ENCODE peak calls at places on chromosomes 2 and 18, in five cellular contexts. E, D, G, T and S are unnamed samples.

GRCh38 chr18:49874238-49874637 is 60.9 kb upstream of the ACAA2 start:
- DNase-seq in E (no peak), D (no peak), G (no peak), T (no peak), S (no peak)

GRCh38 chr2:239660390-239661228 is 259.8 kb upstream of the HDAC4 start:
- DNase-seq in E (no peak), D (no peak), G (no peak), T (no peak), S (no peak)

GRCh38 chr18:27685807-27686412 is 491.0 kb downstream of the CDH2 start:
- DNase-seq in E (no peak), D (peak; percentile 31), G (peak; percentile 21), T (no peak), S (no peak)

GRCh38 chr2:86069091-86069685 is 36.5 kb downstream of the POLR1A start:
- DNase-seq in E (no peak), D (no peak), G (no peak), T (no peak), S (no peak)

GRCh38 chr2:159183346-159183745 is 103.2 kb downstream of the WDSUB1 start:
- DNase-seq in E (no peak), D (no peak), G (no peak), T (no peak), S (no peak)

GRCh38 chr18:49819768-49820662 is 6.7 kb upstream of the ACAA2 start:
- DNase-seq in E (no peak), D (no peak), G (no peak), T (peak; percentile 34), S (no peak)

GRCh38 chr2:68577183-68577582 is 66.2 kb upstream of the PROKR1 start:
- DNase-seq in E (no peak), D (no peak), G (no peak), T (no peak), S (no peak)

GRCh38 chr2:171482877-171483276 is 39.4 kb upstream of the CYBRD1 start:
- DNase-seq in E (no peak), D (no peak), G (no peak), T (no peak), S (no peak)

GRCh38 chr2:33500177-33500576 is 23.7 kb downstream of the RASGRP3 start:
- DNase-seq in E (no peak), D (no peak), G (no peak), T (no peak), S (no peak)